ENCODE peak calls at places on chromosomes 4 and X, in ten cellular contexts. E is pancreas, F is hepatocyte, W is neural progenitor cell, I is adrenal gland, D is psoas muscle, N is endodermal cell, J is body of pancreas, P is right lobe of liver, A is neuronal stem cell. V is an unnamed sample. For H3K4me1, the result is how much of the 10 kb centered on the place peaks cover.

GRCh38 chrX:29890004-29890403 is 325.4 kb upstream of the MAGEB2 start:
- DNase-seq in E (no peak), F (no peak), W (peak), I (no peak), D (no peak), N (no peak), J (no peak), P (no peak), A (no peak), V (no peak)

GRCh38 chrX:151680805-151681204 is 14.5 kb upstream of the PRRG3 start:
- DNase-seq in E (peak), F (peak), W (peak), I (peak), D (no peak), N (peak), J (peak), P (no peak), A (peak), V (peak)

GRCh38 chrX:68261060-68261672 is 172.1 kb downstream of the OPHN1 start:
- DNase-seq in E (no peak), F (no peak), W (no peak), I (no peak), D (no peak), N (no peak), J (peak), P (no peak), A (no peak), V (no peak)

GRCh38 chr4:66045913-66046312 is 375.6 kb upstream of the EPHA5 start:
- DNase-seq in E (no peak), F (no peak), W (no peak), I (no peak), D (no peak), N (no peak), J (no peak), P (no peak), A (no peak), V (no peak)

GRCh38 chr4:165325732-165326512 is 1.5 kb upstream of the MSMO1 start:
- DNase-seq in E (peak), F (peak), W (no peak), I (peak), D (no peak), N (peak), J (peak), P (no peak), A (no peak), V (no peak)

GRCh38 chrX:37921758-37922157 is 74.4 kb upstream of the DYNLT3 start:
- DNase-seq in E (no peak), F (no peak), W (no peak), I (no peak), D (no peak), N (no peak), J (no peak), P (no peak), A (no peak), V (no peak)

GRCh38 chr4:14853186-14853946 is 148.9 kb upstream of the CPEB2 start:
- DNase-seq in E (no peak), F (peak), W (no peak), I (peak), D (no peak), N (no peak), J (no peak), P (no peak), A (no peak), V (no peak)

GRCh38 chr4:56250801-56251200 is 136.5 kb downstream of the AASDH start:
- DNase-seq in E (no peak), F (no peak), W (no peak), I (no peak), D (no peak), N (no peak), J (no peak), P (no peak), A (no peak), V (no peak)

GRCh38 chr4:27692098-27692679 is 831.5 kb downstream of the STIM2 start:
- DNase-seq in E (no peak), F (peak), W (peak), I (no peak), D (no peak), N (peak), J (peak), P (no peak), A (no peak), V (peak)

GRCh38 chr4:112082954-112083586 is 62.2 kb upstream of the FAM241A start:
- DNase-seq in E (no peak), F (peak), W (no peak), I (no peak), D (no peak), N (no peak), J (no peak), P (no peak), A (no peak), V (no peak)

GRCh38 chr4:152456609-152457008 is 79.3 kb downstream of the FBXW7 start:
- DNase-seq in E (no peak), F (no peak), W (no peak), I (no peak), D (no peak), N (no peak), J (no peak), P (no peak), A (no peak), V (no peak)

GRCh38 chrX:56833626-56834025 is 104.6 kb downstream of the NBDY start:
- DNase-seq in E (no peak), F (no peak), W (no peak), I (no peak), D (no peak), N (no peak), J (no peak), P (no peak), A (no peak), V (no peak)

DNA sequence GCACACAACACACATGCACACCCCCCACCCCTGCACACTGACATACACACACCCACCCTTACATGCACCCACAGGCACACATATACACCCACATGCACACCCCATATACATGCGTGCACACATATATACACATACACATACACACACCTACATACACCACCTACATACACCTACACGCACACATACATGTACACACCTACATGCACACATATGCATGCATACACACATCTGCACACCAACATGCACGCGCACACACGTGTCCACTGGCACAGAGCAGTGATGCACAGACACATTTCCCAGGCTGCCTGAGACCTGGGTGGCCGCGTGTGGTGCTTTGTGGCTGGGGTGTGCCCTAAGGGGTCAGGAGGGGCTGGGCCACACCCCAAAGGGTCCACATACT is 31.7 kb downstream of the FGFRL1 start:
- DNase-seq in E (no peak), F (no peak), W (no peak), I (no peak), D (no peak), N (no peak), J (no peak), P (no peak), A (no peak), V (no peak)
- H3K4me1 ChIP-seq in E (under half), F (under half), W (under half), I (under half), D (under half), N (under half), J (under half), P (under half), A (under half), V (under half)

GRCh38 chr4:168537086-168537485 is 40.2 kb downstream of the PALLD start:
- DNase-seq in E (no peak), F (no peak), W (no peak), I (no peak), D (no peak), N (no peak), J (no peak), P (no peak), A (no peak), V (no peak)

GRCh38 chr4:168536448-168536847 is 39.6 kb downstream of the PALLD start:
- DNase-seq in E (no peak), F (no peak), W (no peak), I (no peak), D (no peak), N (peak), J (no peak), P (no peak), A (no peak), V (peak)

GRCh38 chr4:168535689-168536088 is 38.8 kb downstream of the PALLD start:
- DNase-seq in E (no peak), F (no peak), W (no peak), I (no peak), D (no peak), N (no peak), J (no peak), P (no peak), A (no peak), V (no peak)

GRCh38 chr4:168540086-168540864 is 43.4 kb downstream of the PALLD start:
- DNase-seq in E (no peak), F (no peak), W (peak), I (no peak), D (no peak), N (no peak), J (no peak), P (no peak), A (no peak), V (no peak)

DNA sequence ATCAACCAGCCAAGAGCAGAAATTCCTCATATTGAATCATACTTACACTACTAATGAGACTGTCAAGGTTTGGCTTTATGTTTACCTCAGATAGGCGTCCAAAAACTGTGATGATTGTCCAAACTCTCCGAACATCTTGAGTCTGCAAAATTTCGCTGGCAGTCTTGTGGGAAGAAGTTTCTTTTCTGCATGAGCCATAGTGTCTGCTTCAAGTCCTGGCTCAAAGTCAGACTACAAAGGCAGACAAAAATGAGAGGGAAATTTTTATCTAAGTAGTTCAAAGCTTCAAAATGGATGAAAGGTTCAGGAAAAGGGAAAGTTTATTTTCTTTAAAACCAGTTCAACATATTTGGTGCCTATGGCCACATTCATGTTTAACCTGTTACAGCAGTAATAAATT is 40.7 kb downstream of the PALLD start:
- DNase-seq in E (no peak), F (no peak), W (no peak), I (no peak), D (no peak), N (no peak), J (no peak), P (no peak), A (no peak), V (no peak)
- H3K4me1 ChIP-seq in E (under half), F (under half), W (under half), I (under half), D (under half), N (under half), J (under half), P (under half), A (under half), V (under half)

DNA sequence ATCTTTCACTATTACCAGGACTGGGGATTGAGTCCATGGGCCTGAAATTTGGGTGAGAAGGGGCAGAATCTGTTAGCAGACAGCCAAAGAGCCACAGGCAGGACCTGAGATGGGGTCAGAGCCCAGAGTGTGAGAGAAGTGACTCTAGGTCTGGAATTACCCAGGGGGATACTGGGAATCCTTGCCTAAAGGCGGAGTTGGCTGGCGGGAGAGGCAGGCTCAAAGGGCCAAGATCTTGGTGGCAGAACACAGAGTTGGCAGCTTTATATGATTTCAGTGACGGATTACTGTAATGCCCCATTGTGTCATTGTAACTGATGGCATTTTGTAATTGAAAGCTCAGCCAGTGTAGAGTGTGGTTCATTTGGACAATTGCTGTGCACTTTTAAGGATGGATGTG is 77.3 kb downstream of the SMIM20 start:
- DNase-seq in E (no peak), F (no peak), W (no peak), I (no peak), D (no peak), N (peak), J (no peak), P (no peak), A (no peak), V (no peak)
- H3K4me1 ChIP-seq in E (under half), F (under half), W (under half), I (under half), D (under half), N (under half), J (under half), P (under half), A (under half), V (under half)

GRCh38 chr4:51850294-51850693 is 7.3 kb downstream of the DCUN1D4 start:
- DNase-seq in E (no peak), F (no peak), W (no peak), I (no peak), D (no peak), N (no peak), J (no peak), P (no peak), A (no peak), V (no peak)

GRCh38 chr4:51853027-51853682 is 10.2 kb downstream of the DCUN1D4 start:
- DNase-seq in E (no peak), F (peak), W (no peak), I (peak), D (peak), N (peak), J (no peak), P (peak), A (no peak), V (no peak)

GRCh38 chr4:51851090-51851936 is 8.4 kb downstream of the DCUN1D4 start:
- DNase-seq in E (no peak), F (no peak), W (peak), I (no peak), D (no peak), N (no peak), J (no peak), P (no peak), A (no peak), V (no peak)

GRCh38 chr4:51849430-51849829 is 6.5 kb downstream of the DCUN1D4 start:
- DNase-seq in E (no peak), F (no peak), W (no peak), I (no peak), D (no peak), N (no peak), J (no peak), P (no peak), A (no peak), V (peak)

GRCh38 chr4:51851937-51852290 is 9.0 kb downstream of the DCUN1D4 start:
- DNase-seq in E (no peak), F (no peak), W (peak), I (no peak), D (no peak), N (no peak), J (no peak), P (no peak), A (no peak), V (no peak)
- H3K4me1 ChIP-seq in E (under half), F (under half), W (half or more), I (half or more), D (half or more), N (under half), J (under half), P (under half), A (under half), V (under half)

V was measured in testis.